ENCODE peak calls at places on chromosomes 11 and 22, in six cellular contexts. S is NCI-H1092 treated with DMSO at 0.1 percent for 48 hours; I is NCI-H345; Z is NCI-H1436; T is stimulated activated CD4-positive, alpha-beta T cell treated with anti-CD3 and anti-CD28 coated beads, Interleukin-2, amount 100 ng/mL, for 48 hours; R is amniotic stem cell. P is an unnamed sample.

GRCh38 chr11:73308003-73308962 is at the start of gene ARHGEF17:
- DNase-seq in I (peak; percentile 84), R (peak; percentile 76), S (peak; percentile 94), T (peak; percentile 19), Z (peak; percentile 82), P (peak; percentile 95)

GRCh38 chr11:89220684-89221339 is 43.1 kb downstream of the TYR start:
- DNase-seq in T (no peak), I (no peak), Z (peak; percentile 3), S (no peak), R (no peak), P (no peak)

GRCh38 chr22:31248138-31248745 is 36.1 kb downstream of the LIMK2 start:
- DNase-seq in R (peak; percentile 83), I (no peak), S (no peak), T (peak; percentile 28), Z (no peak), P (peak; percentile 91)

GRCh38 chr11:36361901-36362391 is 65.9 kb downstream of the PRR5L start:
- DNase-seq in I (no peak), Z (no peak), S (no peak), T (no peak), R (peak; percentile 74), P (peak; percentile 71)

GRCh38 chr22:42432818-42433217 is 615 bp upstream of the NFAM1 start:
- DNase-seq in I (peak; percentile 32), R (no peak), T (no peak), S (no peak), Z (no peak), P (no peak)

GRCh38 chr22:42745118-42745517 is 24.4 kb upstream of the A4GALT start:
- DNase-seq in Z (no peak), S (no peak), I (no peak), T (no peak), R (no peak), P (no peak)

GRCh38 chr11:93905384-93905783 is 55.0 kb upstream of the VSTM5 start:
- DNase-seq in T (no peak), I (no peak), R (no peak), Z (no peak), S (no peak), P (no peak)

GRCh38 chr22:37266581-37267127 is 15.7 kb upstream of the CYTH4 start:
- DNase-seq in I (no peak), S (no peak), T (no peak), Z (no peak), R (no peak), P (no peak)

P was measured in kidney.